ENCODE peak calls at places on chromosomes 7 and 10, in eight cellular contexts. W is effector memory CD4-positive, alpha-beta T cell; R is PC-9; S is HCT116; C is brain microvascular endothelial cell; L is prostate gland; Z is iPS DF 6.9; A is neuronal stem cell. D is an unnamed sample.

GRCh38 chr10:12202230-12202629 is 6.2 kb downstream of the CDC123 start:
- DNase-seq in W (no peak), R (no peak), S (no peak), C (no peak), L (no peak), Z (no peak), A (no peak), D (no peak)

GRCh38 chr10:45599021-45599603 is 73.5 kb downstream of the ZFAND4 start:
- DNase-seq in W (no peak), R (no peak), S (no peak), C (no peak), L (no peak), Z (no peak), A (no peak), D (no peak)

GRCh38 chr7:27759491-27759890 is 19.5 kb downstream of the TAX1BP1 start:
- DNase-seq in W (no peak), R (no peak), S (no peak), C (no peak), L (no peak), Z (no peak), A (no peak), D (no peak)

GRCh38 chr7:55550010-55550409 is 22.3 kb downstream of the VOPP1 start:
- DNase-seq in W (no peak), R (peak; percentile 61), S (peak; percentile 33), C (no peak), L (peak; percentile 63), Z (no peak), A (no peak), D (no peak)

GRCh38 chr10:74255214-74255613 is 104.2 kb downstream of the ADK start:
- DNase-seq in W (no peak), R (no peak), S (no peak), C (no peak), L (no peak), Z (no peak), A (no peak), D (no peak)

GRCh38 chr10:71401056-71401455 is 4.3 kb downstream of the CDH23 start:
- DNase-seq in W (no peak), R (no peak), S (no peak), C (no peak), L (no peak), Z (no peak), A (no peak), D (no peak)

GRCh38 chr10:60827791-60828488 is 49.7 kb downstream of the CDK1 start:
- DNase-seq in W (no peak), R (no peak), S (no peak), C (peak; percentile 75), L (no peak), Z (no peak), A (no peak), D (no peak)

GRCh38 chr7:2604608-2605174 is 27.1 kb upstream of the TTYH3 start:
- DNase-seq in W (no peak), R (no peak), S (no peak), C (no peak), L (no peak), Z (no peak), A (no peak), D (no peak)

GRCh38 chr7:72326365-72326764 is 85.8 kb downstream of the CALN1 start:
- DNase-seq in W (no peak), R (peak; percentile 24), S (no peak), C (no peak), L (no peak), Z (no peak), A (no peak), D (no peak)

GRCh38 chr7:55887786-55888185 is 530 bp downstream of the ZNF713 start:
- DNase-seq in W (peak; percentile 14), R (peak; percentile 29), S (no peak), C (no peak), L (no peak), Z (no peak), A (peak; percentile 51), D (no peak)

GRCh38 chr10:110353244-110354119 is 48.8 kb upstream of the SMNDC1 start:
- DNase-seq in W (peak; percentile 27), R (no peak), S (peak; percentile 73), C (peak; percentile 96), L (no peak), Z (no peak), A (no peak), D (no peak)

GRCh38 chr10:34437897-34438296 is 377.2 kb downstream of the PARD3 start:
- DNase-seq in W (no peak), R (no peak), S (no peak), C (no peak), L (no peak), Z (no peak), A (no peak), D (peak; percentile 22)
- H3K36me3 ChIP-seq in W (no peaks in the 10 kb centered on the region), R (no peaks in the 10 kb centered on the region), S (no peaks in the 10 kb centered on the region), C (no peaks in the 10 kb centered on the region), L (no peaks in the 10 kb centered on the region), Z (no peaks in the 10 kb centered on the region), A (no peaks in the 10 kb centered on the region), D (no peaks in the 10 kb centered on the region)

GRCh38 chr7:33108931-33109757 is at the start of gene RP9:
- DNase-seq in W (peak; percentile 60), R (peak; percentile 80), S (peak; percentile 57), C (peak; percentile 37), L (peak; percentile 44), Z (peak; percentile 75), A (peak; percentile 83), D (peak; percentile 57)
- H3K4me3 ChIP-seq in W (peak within 1 kb of the TSS; percentile 76), R (peak within 1 kb of the TSS; percentile 69), S (peak within 1 kb of the TSS; percentile 79), C (peak within 1 kb of the TSS; percentile 73), L (peak within 1 kb of the TSS; percentile 97), Z (peak within 1 kb of the TSS; percentile 93), A (peak within 1 kb of the TSS; percentile 92), D (peak within 1 kb of the TSS; percentile 98)

DNA sequence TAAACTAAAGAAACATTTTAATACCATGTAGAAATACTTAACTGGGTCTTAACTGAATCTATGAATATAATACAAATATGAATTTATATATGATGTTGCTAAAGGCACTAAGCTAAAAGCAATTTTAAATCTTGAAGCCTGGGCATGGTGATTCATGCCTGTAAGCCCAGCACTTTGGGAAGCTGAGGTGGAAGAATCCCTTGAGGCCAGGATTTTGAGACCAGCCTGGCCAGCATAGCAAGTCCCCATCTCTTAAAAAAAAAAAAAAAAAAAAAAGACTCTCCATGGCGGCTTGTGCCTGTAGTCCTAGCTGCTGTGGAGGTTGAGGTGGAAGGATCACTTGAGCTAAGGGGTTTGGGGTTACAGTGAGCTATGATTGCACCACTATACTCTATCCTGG is 95.3 kb downstream of the CCSER2 start:
- DNase-seq in W (no peak), R (no peak), S (no peak), C (no peak), L (no peak), Z (no peak), A (no peak), D (no peak)
- H3K36me3 ChIP-seq in W (peaks cover 24% of the 10 kb centered on the region), R (no peaks in the 10 kb centered on the region), S (no peaks in the 10 kb centered on the region), C (no peaks in the 10 kb centered on the region), L (no peaks in the 10 kb centered on the region), Z (no peaks in the 10 kb centered on the region), A (peaks cover 24% of the 10 kb centered on the region), D (no peaks in the 10 kb centered on the region)

GRCh38 chr7:74099031-74099430 is 15.4 kb downstream of the LIMK1 start:
- DNase-seq in W (no peak), R (no peak), S (no peak), C (no peak), L (no peak), Z (no peak), A (no peak), D (no peak)

GRCh38 chr7:74101061-74101681 is 17.6 kb downstream of the LIMK1 start:
- DNase-seq in W (no peak), R (no peak), S (no peak), C (no peak), L (no peak), Z (no peak), A (no peak), D (no peak)

GRCh38 chr7:74093671-74094223 is 10.1 kb downstream of the LIMK1 start:
- DNase-seq in W (no peak), R (peak; percentile 72), S (no peak), C (no peak), L (no peak), Z (no peak), A (no peak), D (no peak)

GRCh38 chr7:74094224-74095095 is 10.9 kb downstream of the LIMK1 start:
- DNase-seq in W (peak; percentile 45), R (peak; percentile 92), S (peak; percentile 51), C (peak; percentile 96), L (peak; percentile 42), Z (peak; percentile 84), A (peak; percentile 54), D (peak; percentile 44)

DNA sequence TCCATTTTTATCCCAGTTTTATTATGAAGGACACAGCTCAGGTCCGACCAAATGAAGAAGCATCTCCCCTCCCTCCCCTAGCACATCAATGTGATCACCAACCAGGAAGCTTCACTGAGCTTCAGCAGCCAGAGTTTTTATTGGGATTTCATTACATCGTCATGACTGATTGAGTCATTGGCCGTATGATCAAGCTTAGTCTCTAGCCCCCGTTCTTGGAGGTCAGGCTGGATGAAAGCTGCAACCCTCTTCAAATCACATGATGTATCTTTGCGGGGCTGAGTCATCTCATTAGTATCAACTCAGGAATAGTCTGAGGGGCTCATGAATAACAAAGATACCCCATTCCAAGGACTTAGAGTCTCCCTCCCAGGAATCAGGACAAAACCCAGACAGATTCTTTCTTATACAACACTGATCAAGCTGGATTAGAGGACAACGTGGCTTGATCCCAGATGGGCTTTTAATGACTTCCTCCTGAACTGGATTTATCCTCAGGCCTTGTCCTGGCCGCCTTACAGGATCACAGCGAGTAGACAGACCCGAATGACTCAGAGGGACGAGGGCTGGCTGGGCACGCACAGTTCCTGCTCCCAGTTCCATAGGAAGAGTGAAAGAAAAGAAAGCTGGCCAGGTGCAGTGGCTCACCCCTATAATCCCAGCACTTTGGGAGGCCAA is 14.5 kb downstream of the LIMK1 start:
- DNase-seq in W (no peak), R (peak; percentile 51), S (no peak), C (peak; percentile 98), L (no peak), Z (no peak), A (no peak), D (no peak)
- H3K4me3 ChIP-seq in W (no peak overlapping the region), R (no peak overlapping the region), S (no peak overlapping the region), C (no peak overlapping the region), L (no peak overlapping the region), Z (no peak overlapping the region), A (no peak overlapping the region), D (no peak overlapping the region)

DNA sequence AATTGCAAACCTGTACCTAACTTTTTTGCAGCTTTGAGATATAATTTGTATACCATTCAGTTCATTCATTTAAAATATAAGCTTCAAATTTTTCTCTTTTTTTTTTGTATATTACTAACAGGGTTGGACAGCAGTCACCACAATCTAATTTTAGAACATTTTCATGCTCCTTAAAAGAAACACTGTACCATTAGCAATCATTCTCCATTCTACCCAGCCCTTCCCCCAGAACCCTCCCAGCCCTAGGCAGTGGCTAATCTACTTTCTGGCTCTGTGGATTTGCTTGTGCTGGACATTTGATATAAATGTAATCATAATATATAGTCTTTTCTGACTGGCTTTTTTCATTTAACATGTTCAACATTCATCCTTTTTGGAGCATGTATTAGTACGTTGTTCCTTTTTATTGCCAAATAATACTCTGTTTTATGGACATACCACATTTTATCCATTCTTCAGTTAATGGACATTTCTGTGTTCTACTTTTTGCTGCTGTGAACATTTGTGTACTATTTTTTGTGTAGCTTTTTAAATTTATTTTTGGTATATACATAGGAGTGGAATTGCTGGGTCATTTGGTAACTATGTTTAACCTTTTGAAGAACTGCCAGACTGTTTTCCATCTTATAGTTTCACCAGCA is 40.9 kb upstream of the ST7 start:
- DNase-seq in W (no peak), R (no peak), S (no peak), C (no peak), L (no peak), Z (no peak), A (no peak), D (no peak)
- H3K36me3 ChIP-seq in W (peaks cover 38% of the 10 kb centered on the region), R (peaks cover 47% of the 10 kb centered on the region), S (peaks cover 32% of the 10 kb centered on the region), C (peaks cover 31% of the 10 kb centered on the region), L (peaks cover 5% of the 10 kb centered on the region), Z (no peaks in the 10 kb centered on the region), A (peaks cover 95% of the 10 kb centered on the region), D (peaks cover 96% of the 10 kb centered on the region)

GRCh38 chr7:143884276-143884977 is 17.5 kb downstream of the TCAF1 start:
- DNase-seq in W (no peak), R (no peak), S (no peak), C (no peak), L (no peak), Z (no peak), A (no peak), D (no peak)
- H3K4me3 ChIP-seq in W (no peak overlapping the region), R (no peak overlapping the region), S (no peak overlapping the region), C (peak overlapping the region; percentile 83), L (peak overlapping the region; percentile 25), Z (peak overlapping the region; percentile 45), A (peak overlapping the region; percentile 42), D (peak overlapping the region; percentile 54)

D was measured in heart right ventricle.